ENCODE peak calls at places on chromosomes 7 and 10, in seven cellular contexts. U is GM12892, H is IMR-90, J is adrenal gland, L is ovary, M is A549, I is esophagus squamous epithelium. R is an unnamed sample.
A peak's percentile ranks its signal among the peaks of the same experiment; 100 is the strongest.

GRCh38 chr10:85429126-85429525 is 937.5 kb downstream of the GRID1 start:
- DNase-seq in U (no peak), H (no peak), J (no peak), L (no peak), M (no peak), I (no peak), R (no peak)

GRCh38 chr7:147096629-147097028 is 980.0 kb downstream of the CNTNAP2 start:
- DNase-seq in U (no peak), H (no peak), J (no peak), L (no peak), M (no peak), I (no peak), R (no peak)

GRCh38 chr7:47327306-47327697 is 254.6 kb downstream of the TNS3 start:
- DNase-seq in U (no peak), H (peak; percentile 36), J (no peak), L (no peak), M (no peak), I (no peak), R (no peak)

GRCh38 chr10:32190890-32191491 is 134.8 kb upstream of the KIF5B start:
- DNase-seq in U (no peak), H (peak; percentile 36), J (no peak), L (no peak), M (peak; percentile 42), I (no peak), R (no peak)

GRCh38 chr10:35912615-35913170 is 270.6 kb upstream of the FZD8 start:
- DNase-seq in U (no peak), H (peak; percentile 82), J (no peak), L (no peak), M (no peak), I (no peak), R (no peak)

GRCh38 chr10:15313034-15313433 is 58.1 kb downstream of the FAM171A1 start:
- DNase-seq in U (no peak), H (no peak), J (no peak), L (no peak), M (no peak), I (no peak), R (no peak)

GRCh38 chr7:30626984-30627383 is 32.3 kb downstream of the GARS1 start:
- DNase-seq in U (no peak), H (peak; percentile 6), J (no peak), L (no peak), M (no peak), I (no peak), R (no peak)

GRCh38 chr10:110496553-110497437 is 912 bp upstream of the DUSP5 start:
- DNase-seq in U (no peak), H (no peak), J (no peak), L (peak; percentile 19), M (no peak), I (no peak), R (no peak)

GRCh38 chr10:68353537-68353936 is 20.8 kb upstream of the PBLD start:
- DNase-seq in U (no peak), H (no peak), J (no peak), L (no peak), M (no peak), I (no peak), R (no peak)

GRCh38 chr7:138125119-138125518 is 48.9 kb downstream of the AKR1D1 start:
- DNase-seq in U (no peak), H (no peak), J (no peak), L (no peak), M (peak; percentile 9), I (no peak), R (peak; percentile 36)

GRCh38 chr10:98433371-98433770 is 13.4 kb downstream of the HPS1 start:
- DNase-seq in U (no peak), H (no peak), J (no peak), L (no peak), M (no peak), I (no peak), R (no peak)

GRCh38 chr7:118087121-118087520 is 96.8 kb upstream of the LSM8 start:
- DNase-seq in U (no peak), H (no peak), J (no peak), L (no peak), M (no peak), I (no peak), R (no peak)

GRCh38 chr10:60351191-60351853 is 38.4 kb downstream of the ANK3 start:
- DNase-seq in U (no peak), H (no peak), J (no peak), L (no peak), M (no peak), I (no peak), R (no peak)

GRCh38 chr10:77409697-77410471 is 227.7 kb downstream of the KCNMA1 start:
- DNase-seq in U (no peak), H (no peak), J (no peak), L (no peak), M (no peak), I (no peak), R (no peak)

GRCh38 chr7:70696139-70696782 is 435.7 kb upstream of the GALNT17 start:
- DNase-seq in U (no peak), H (peak; percentile 52), J (no peak), L (no peak), M (peak; percentile 9), I (no peak), R (no peak)

GRCh38 chr10:36888925-36889573 is 236.3 kb upstream of the ANKRD30A start:
- DNase-seq in U (peak; percentile 6), H (peak; percentile 3), J (no peak), L (no peak), M (peak; percentile 82), I (no peak), R (peak; percentile 4)

GRCh38 chr7:76314042-76314721 is 11.7 kb downstream of the HSPB1 start:
- DNase-seq in U (peak; percentile 93), H (peak; percentile 89), J (peak; percentile 94), L (peak; percentile 97), M (peak; percentile 95), I (peak; percentile 58), R (peak; percentile 93)

GRCh38 chr7:76315372-76315771 is 12.9 kb downstream of the HSPB1 start:
- DNase-seq in U (no peak), H (no peak), J (no peak), L (no peak), M (no peak), I (no peak), R (no peak)

GRCh38 chr7:76318488-76319353 is 16.2 kb downstream of the HSPB1 start:
- DNase-seq in U (peak; percentile 73), H (peak; percentile 89), J (peak; percentile 95), L (peak; percentile 86), M (peak; percentile 85), I (peak; percentile 27), R (peak; percentile 79)

GRCh38 chr7:76316984-76317781 is 14.7 kb downstream of the HSPB1 start:
- DNase-seq in U (no peak), H (no peak), J (no peak), L (peak; percentile 45), M (no peak), I (no peak), R (no peak)

GRCh38 chr7:76317782-76318487 is 15.5 kb downstream of the HSPB1 start:
- DNase-seq in U (peak; percentile 96), H (peak; percentile 95), J (peak; percentile 98), L (peak; percentile 97), M (peak; percentile 96), I (peak; percentile 88), R (peak; percentile 92)
- TF ChIP-seq POLR2A in U (peak; percentile 80), H (peak; percentile 44), J (peak; percentile 82), L (peak; percentile 75), M (peak; percentile 79), I (no peak), R (peak; percentile 70)

GRCh38 chr10:22319559-22320558 is 1.0 kb upstream of the BMI1 start:
- DNase-seq in U (no peak), H (no peak), J (no peak), L (no peak), M (no peak), I (no peak), R (no peak)

GRCh38 chr10:22321831-22322662 is 1.1 kb downstream of the BMI1 start:
- DNase-seq in U (no peak), H (no peak), J (peak; percentile 29), L (peak; percentile 22), M (peak; percentile 32), I (no peak), R (no peak)

GRCh38 chr10:22321156-22321711 is 335 bp downstream of the BMI1 start:
- DNase-seq in U (no peak), H (peak; percentile 71), J (peak; percentile 64), L (peak; percentile 57), M (peak; percentile 82), I (no peak), R (peak; percentile 68)

GRCh38 chr10:22318772-22319171 is 2.1 kb upstream of the BMI1 start:
- DNase-seq in U (no peak), H (no peak), J (no peak), L (no peak), M (no peak), I (no peak), R (no peak)

DNA sequence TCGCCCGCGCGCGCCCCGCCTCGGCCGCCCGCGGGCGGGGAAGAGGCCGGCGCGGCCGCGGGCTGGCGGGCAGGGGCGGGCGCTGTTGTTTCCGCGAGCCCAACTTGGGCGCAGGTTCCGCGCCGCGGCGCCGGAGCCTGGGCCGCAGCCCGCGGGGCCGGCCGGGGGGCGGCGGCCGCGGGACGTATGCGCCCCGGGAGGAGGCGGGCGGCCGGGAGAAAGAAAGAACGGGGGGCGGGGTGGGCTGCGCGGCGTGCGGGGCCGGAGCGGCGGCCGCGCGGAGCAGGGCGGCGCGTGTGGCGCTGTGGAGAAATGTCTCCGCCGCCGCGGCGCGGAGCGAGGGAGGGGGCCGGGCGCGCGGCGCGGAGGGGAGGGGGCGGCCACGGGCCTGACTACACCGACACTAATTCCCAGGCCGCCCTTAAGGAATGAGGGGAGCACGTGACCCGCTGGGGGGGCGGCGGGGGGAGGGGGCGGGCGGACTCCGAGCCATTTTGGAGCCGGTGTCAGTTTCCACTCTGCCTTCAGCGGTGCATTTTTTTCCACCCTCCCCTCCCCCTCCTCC is at the start of gene BMI1:
- DNase-seq in U (no peak), H (peak; percentile 70), J (peak; percentile 83), L (peak; percentile 80), M (peak; percentile 76), I (no peak), R (peak; percentile 90)
- TF ChIP-seq POLR2A in U (no peak), H (no peak), J (no peak), L (no peak), M (peak; percentile 32), I (no peak), R (peak; percentile 45)

GRCh38 chr7:130922206-130923112 is 188.5 kb upstream of the KLF14 start:
- DNase-seq in U (no peak), H (no peak), J (no peak), L (no peak), M (no peak), I (no peak), R (no peak)

GRCh38 chr7:130923930-130924329 is 189.9 kb upstream of the KLF14 start:
- DNase-seq in U (no peak), H (no peak), J (no peak), L (no peak), M (no peak), I (no peak), R (no peak)

GRCh38 chr7:130920122-130920521 is 186.1 kb upstream of the KLF14 start:
- DNase-seq in U (no peak), H (peak; percentile 50), J (no peak), L (no peak), M (no peak), I (no peak), R (no peak)

GRCh38 chr7:130919316-130920103 is 185.5 kb upstream of the KLF14 start:
- DNase-seq in U (no peak), H (no peak), J (no peak), L (no peak), M (no peak), I (no peak), R (no peak)

GRCh38 chr7:130921391-130922180 is 187.6 kb upstream of the KLF14 start:
- DNase-seq in U (no peak), H (peak; percentile 85), J (peak; percentile 58), L (peak; percentile 58), M (no peak), I (no peak), R (no peak)
- TF ChIP-seq POLR2A in U (no peak), H (peak; percentile 53), J (no peak), L (no peak), M (no peak), I (no peak), R (no peak)

GRCh38 chr10:91409069-91409868 is 875 bp upstream of the HECTD2 start:
- DNase-seq in U (peak; percentile 21), H (peak; percentile 80), J (peak; percentile 93), L (peak; percentile 89), M (peak; percentile 86), I (peak; percentile 18), R (peak; percentile 87)
- TF ChIP-seq POLR2A in U (no peak), H (peak; percentile 87), J (peak; percentile 74), L (peak; percentile 80), M (peak; percentile 76), I (no peak), R (peak; percentile 74)